ENCODE peak calls at places on chromosomes 11 and 22, in four cellular contexts. M is fibroblast of lung, I is OCI-LY7, V is pancreas. F is an unnamed sample.

GRCh38 chr11:104997288-104997687 is 25.7 kb downstream of the CASP5 start:
- DNase-seq in V (no peak), M (no peak), I (no peak), F (no peak)

GRCh38 chr11:126426820-126427749 is 71.6 kb downstream of the ST3GAL4 start:
- DNase-seq in I (no peak), M (no peak), V (no peak), F (no peak)

GRCh38 chr22:48574776-48575566 is 1252.7 kb downstream of the BRD1 start:
- DNase-seq in I (no peak), V (peak), M (peak), F (no peak)

GRCh38 chr11:122863704-122864326 is 18.7 kb upstream of the JHY start:
- DNase-seq in V (no peak), I (peak), M (peak), F (no peak)

GRCh38 chr11:66048525-66049313 is at the start of gene GAL3ST3:
- DNase-seq in I (no peak), V (no peak), M (no peak), F (no peak)

GRCh38 chr22:39077513-39077840 is 402 bp downstream of the APOBEC3G start:
- DNase-seq in I (no peak), M (no peak), V (no peak), F (no peak)

GRCh38 chr11:45023065-45023365 is 72.3 kb upstream of the TP53I11 start:
- DNase-seq in I (no peak), V (no peak), M (peak), F (no peak)

GRCh38 chr11:95599959-95600586 is 189.5 kb downstream of the FAM76B start:
- DNase-seq in M (no peak), I (no peak), V (no peak), F (no peak)

GRCh38 chr11:131579932-131580387 is 209.5 kb downstream of the NTM start:
- DNase-seq in I (peak), M (peak), V (no peak), F (no peak)

GRCh38 chr22:26763633-26764295 is 106.4 kb downstream of the MIAT start:
- DNase-seq in I (no peak), V (no peak), M (peak), F (no peak)

GRCh38 chr11:96143016-96143670 is 199.9 kb downstream of the MAML2 start:
- DNase-seq in I (no peak), V (no peak), M (peak), F (no peak)

GRCh38 chr22:23652711-23653110 is 20.6 kb upstream of the DRICH1 start:
- DNase-seq in V (no peak), I (no peak), M (no peak), F (no peak)

GRCh38 chr11:26344647-26345046 is 12.7 kb downstream of the ANO3 start:
- DNase-seq in I (no peak), M (peak), V (no peak), F (no peak)

GRCh38 chr22:48752451-48753380 is 1075.0 kb downstream of the BRD1 start:
- DNase-seq in V (no peak), I (no peak), M (no peak), F (no peak)

GRCh38 chr22:27149886-27150529 is 492.6 kb downstream of the MIAT start:
- DNase-seq in M (peak), I (no peak), V (no peak), F (no peak)

GRCh38 chr11:31813961-31814868 is 3.1 kb upstream of the PAX6 start:
- DNase-seq in I (no peak), M (peak), V (peak), F (no peak)

GRCh38 chr11:723120-723883 is 17.3 kb downstream of the EPS8L2 start:
- DNase-seq in I (peak), M (peak), V (no peak), F (peak)

GRCh38 chr11:13183826-13184196 is 93.8 kb upstream of the BMAL1 start:
- DNase-seq in I (no peak), V (no peak), M (no peak), F (no peak)

GRCh38 chr11:67374571-67375276 is 1.3 kb upstream of the CLCF1 start:
- DNase-seq in M (peak), V (no peak), I (no peak), F (peak)

GRCh38 chr22:29341056-29341848 is 25.8 kb upstream of the RASL10A start:
- DNase-seq in M (no peak), I (no peak), V (no peak), F (no peak)

GRCh38 chr11:35077709-35078695 is 61.0 kb upstream of the CD44 start:
- DNase-seq in I (peak), M (peak), V (no peak), F (no peak)

GRCh38 chr11:98029832-98030231 is 990.9 kb upstream of the CNTN5 start:
- DNase-seq in I (no peak), M (no peak), V (no peak), F (no peak)

GRCh38 chr11:67285541-67286498 is 3.3 kb upstream of the ANKRD13D start:
- DNase-seq in V (no peak), I (no peak), M (no peak), F (peak)

GRCh38 chr11:3642071-3642951 is 519 bp upstream of the ART5 start:
- DNase-seq in V (peak), M (peak), I (no peak), F (peak)

GRCh38 chr11:68890490-68891231 is 13.0 kb downstream of the MRPL21 start:
- DNase-seq in V (no peak), M (peak), I (no peak), F (peak)

GRCh38 chr22:47125603-47126002 is 363.2 kb downstream of the TBC1D22A start:
- DNase-seq in I (peak), V (peak), M (no peak), F (no peak)

GRCh38 chr11:102276302-102277182 is 40.7 kb upstream of the BIRC3 start:
- DNase-seq in I (no peak), V (no peak), M (peak), F (no peak)

GRCh38 chr11:117468888-117469287 is 141.2 kb downstream of the CEP164 start:
- DNase-seq in V (no peak), M (no peak), I (no peak), F (no peak)

GRCh38 chr11:47672283-47672730 is 29.9 kb upstream of the MTCH2 start:
- DNase-seq in V (no peak), M (peak), I (no peak), F (no peak)

GRCh38 chr22:46845281-46846153 is 83.1 kb downstream of the TBC1D22A start:
- DNase-seq in M (peak), I (no peak), V (no peak), F (no peak)

GRCh38 chr11:31477528-31478255 is 31.7 kb downstream of the IMMP1L start:
- DNase-seq in M (no peak), V (no peak), I (no peak), F (no peak)

GRCh38 chr11:43987384-43988039 is 45.1 kb downstream of the C11orf96 start:
- DNase-seq in M (peak), V (peak), I (no peak), F (peak)

GRCh38 chr22:44298331-44299087 is 14.2 kb downstream of the SHISAL1 start:
- DNase-seq in M (no peak), V (no peak), I (no peak), F (no peak)

GRCh38 chr11:11844272-11844671 is 2.5 kb downstream of the USP47 start:
- DNase-seq in V (no peak), M (no peak), I (no peak), F (no peak)

GRCh38 chr11:121890377-121890776 is 225.6 kb downstream of the BLID start:
- DNase-seq in I (no peak), V (no peak), M (peak), F (no peak)

GRCh38 chr11:100639140-100639539 is 47.9 kb upstream of the ARHGAP42 start:
- DNase-seq in V (no peak), M (peak), I (no peak), F (no peak)

GRCh38 chr11:125918140-125918840 is 14.0 kb downstream of the DDX25 start:
- DNase-seq in M (no peak), I (no peak), V (no peak), F (no peak)

DNA sequence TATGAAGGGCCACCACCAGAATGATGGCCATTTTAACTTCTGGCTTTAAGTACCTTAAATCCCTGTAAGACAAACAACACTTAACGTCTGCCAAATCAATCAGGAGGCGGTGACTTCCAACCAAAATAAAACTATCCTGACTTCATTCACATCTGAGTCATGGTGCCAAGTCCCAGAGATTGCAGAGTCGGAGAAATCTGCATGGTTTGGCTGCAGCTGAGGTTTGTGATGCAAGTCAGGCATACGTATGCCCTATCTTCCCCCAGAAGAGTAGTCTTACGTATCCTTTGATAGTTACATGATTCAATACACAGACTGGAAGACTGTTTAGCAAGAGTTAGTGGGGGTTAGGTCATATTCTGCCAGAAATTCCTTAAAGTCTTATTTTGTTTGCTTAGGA is 1.7 kb upstream of the GAB2 start:
- DNase-seq in V (no peak), M (peak), I (no peak), F (peak)
- H3K4me3 ChIP-seq in V (no peak), M (peak), I (no peak), F (no peak)

GRCh38 chr11:130391692-130392091 is 36.7 kb downstream of the ADAMTS8 start:
- DNase-seq in I (no peak), M (no peak), V (no peak), F (no peak)

GRCh38 chr11:130383363-130384168 is 44.8 kb downstream of the ADAMTS8 start:
- DNase-seq in I (no peak), M (peak), V (no peak), F (no peak)

GRCh38 chr11:130390071-130390758 is 38.2 kb downstream of the ADAMTS8 start:
- DNase-seq in V (no peak), I (peak), M (peak), F (no peak)

GRCh38 chr11:130389315-130389935 is 39.0 kb downstream of the ADAMTS8 start:
- DNase-seq in V (no peak), I (no peak), M (no peak), F (no peak)

GRCh38 chr11:130388607-130389205 is 39.7 kb downstream of the ADAMTS8 start:
- DNase-seq in V (no peak), I (no peak), M (no peak), F (no peak)
- TF ChIP-seq CTCF in V (no peak), I (no peak), M (no peak), F (no peak)

DNA sequence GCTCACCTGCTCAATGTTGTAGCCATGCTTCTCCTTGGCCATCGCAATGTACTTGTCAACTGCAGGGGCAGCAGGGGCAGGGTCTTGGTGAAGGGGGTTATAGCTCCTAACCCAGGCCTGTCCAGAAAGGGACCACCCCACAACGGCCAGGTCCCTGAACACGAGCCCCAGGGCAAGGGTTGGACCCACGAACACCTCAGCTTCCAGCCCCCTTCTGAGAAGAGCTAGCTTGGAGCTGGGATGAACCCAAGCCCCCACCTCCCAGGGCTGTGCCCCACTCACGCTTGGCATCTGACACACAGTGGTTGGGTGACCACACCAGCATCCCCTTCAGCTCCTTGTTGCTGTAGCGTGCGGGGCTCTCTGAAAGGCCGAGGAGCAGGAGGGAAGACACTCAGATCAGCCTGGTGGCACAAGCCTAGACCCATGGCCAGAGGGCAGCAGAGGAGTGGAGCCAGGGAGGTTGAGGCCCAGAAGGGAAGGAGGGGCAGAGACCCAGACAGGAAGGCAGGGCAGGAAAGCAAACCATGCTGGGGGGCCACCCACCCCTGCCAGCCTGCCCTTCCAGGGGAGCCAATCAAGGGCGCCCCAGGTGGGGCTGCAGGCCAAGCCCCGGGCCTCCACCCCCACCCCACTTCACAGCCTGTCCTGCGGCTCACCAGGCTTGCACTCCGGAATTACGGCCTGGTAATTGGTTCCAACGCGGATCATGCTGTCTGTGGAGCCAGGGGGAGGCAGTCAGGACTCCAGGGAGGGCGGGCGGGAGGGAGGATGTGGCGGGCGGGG is 1.9 kb downstream of the RCOR2 start:
- DNase-seq in I (no peak), V (no peak), M (no peak), F (no peak)
- H3K4me3 ChIP-seq in I (no peak), V (no peak), M (no peak), F (no peak)

GRCh38 chr11:71198141-71198822 is 54.1 kb downstream of the SHANK2 start:
- DNase-seq in I (no peak), V (peak), M (no peak), F (no peak)
- TF ChIP-seq CTCF in I (no peak), V (no peak), M (no peak), F (no peak)

GRCh38 chr11:128624269-128625170 is 37.2 kb upstream of the ETS1 start:
- DNase-seq in I (peak), V (peak), M (no peak), F (peak)
- H3K4me3 ChIP-seq in I (peak), V (no peak), M (no peak), F (no peak)

GRCh38 chr11:134253189-134253993 is at the start of the genes ACAD8 and THYN1:
- DNase-seq in I (peak), M (peak), V (peak), F (peak)
- TF ChIP-seq CTCF in I (peak), M (peak), V (peak), F (peak)

GRCh38 chr22:17911312-17911705 is 113.1 kb downstream of the MICAL3 start:
- DNase-seq in I (no peak), M (no peak), V (no peak), F (no peak)
- H3K4me3 ChIP-seq in I (no peak), M (no peak), V (no peak), F (no peak)

F was measured in right lobe of liver.